ENCODE peak calls at places on chromosome 14, in seven cellular contexts. E, C, W, Y, M, L and S are unnamed samples. For H3K4me1, the result is how much of the 10 kb centered on the place peaks cover.

GRCh38 chr14:95838862-95839261 is 37.8 kb upstream of the TUNAR start:
- DNase-seq in Y (no peak), W (no peak), E (no peak), M (no peak), L (no peak), C (no peak), S (no peak)

GRCh38 chr14:54570651-54571415 is 3.9 kb downstream of the SAMD4A start:
- DNase-seq in E (no peak), C (peak), L (peak), Y (peak), W (no peak), M (no peak), S (no peak)

GRCh38 chr14:52769889-52770288 is 21.5 kb downstream of the GNPNAT1 start:
- DNase-seq in E (no peak), W (no peak), C (no peak), L (no peak), M (no peak), Y (no peak), S (no peak)

GRCh38 chr14:79256311-79256879 is 954.9 kb downstream of the DIO2 start:
- DNase-seq in Y (no peak), C (no peak), E (peak), W (no peak), M (no peak), L (no peak), S (no peak)

GRCh38 chr14:25508845-25509244 is 458.9 kb upstream of the STXBP6 start:
- DNase-seq in Y (no peak), E (no peak), C (no peak), W (no peak), L (no peak), M (no peak), S (no peak)

GRCh38 chr14:55733609-55734008 is 153.6 kb downstream of the KTN1 start:
- DNase-seq in C (no peak), W (no peak), Y (no peak), M (no peak), L (no peak), E (no peak), S (no peak)

GRCh38 chr14:74663884-74664283 is 49.0 kb downstream of the AREL1 start:
- DNase-seq in Y (no peak), L (peak), M (peak), C (no peak), E (no peak), W (peak), S (no peak)

GRCh38 chr14:92408186-92408585 is 85.2 kb downstream of the SLC24A4 start:
- DNase-seq in E (no peak), L (peak), Y (peak), W (no peak), C (peak), M (no peak), S (no peak)

GRCh38 chr14:65867333-65867732 is 454.8 kb downstream of the FUT8 start:
- DNase-seq in L (no peak), W (no peak), Y (no peak), C (no peak), M (no peak), E (no peak), S (no peak)

GRCh38 chr14:95428557-95428956 is 87.9 kb downstream of the SYNE3 start:
- DNase-seq in C (no peak), W (no peak), Y (no peak), L (no peak), E (no peak), M (no peak), S (no peak)

GRCh38 chr14:55600784-55601561 is 21.0 kb downstream of the KTN1 start:
- DNase-seq in W (no peak), E (no peak), C (peak), L (peak), Y (peak), M (no peak), S (no peak)

GRCh38 chr14:103770902-103771301 is 55.3 kb downstream of the ZFYVE21 start:
- DNase-seq in L (no peak), Y (no peak), M (no peak), C (no peak), E (no peak), W (no peak), S (no peak)

GRCh38 chr14:55245657-55246268 is 25.5 kb upstream of the FBXO34 start:
- DNase-seq in C (peak), W (no peak), L (peak), E (no peak), Y (peak), M (no peak), S (no peak)

GRCh38 chr14:92316116-92316515 is 6.8 kb upstream of the SLC24A4 start:
- DNase-seq in E (no peak), M (no peak), Y (no peak), C (no peak), L (no peak), W (no peak), S (no peak)

GRCh38 chr14:30874999-30875787 is 834 bp downstream of the COCH start:
- DNase-seq in C (no peak), E (peak), M (no peak), L (peak), Y (no peak), W (no peak), S (no peak)

GRCh38 chr14:54651649-54652048 is 84.7 kb downstream of the SAMD4A start:
- DNase-seq in C (peak), L (no peak), M (no peak), Y (no peak), E (no peak), W (no peak), S (no peak)

GRCh38 chr14:76950043-76951020 is 78.2 kb downstream of the IRF2BPL start:
- DNase-seq in C (no peak), E (no peak), Y (peak), W (no peak), L (peak), M (no peak), S (no peak)
- H3K4me1 ChIP-seq in C (half or more), E (under half), Y (under half), W (under half), L (under half), M (half or more), S (under half)

GRCh38 chr14:85217412-85217811 is 312.5 kb upstream of the FLRT2 start:
- DNase-seq in M (no peak), L (peak), C (peak), W (no peak), E (no peak), Y (no peak), S (no peak)
- H3K4me1 ChIP-seq in M (under half), L (under half), C (under half), W (under half), E (under half), Y (under half), S (under half)

GRCh38 chr14:50762931-50763300 is 68.0 kb downstream of the NIN start:
- DNase-seq in Y (no peak), M (no peak), L (no peak), C (no peak), W (no peak), E (no peak), S (no peak)
- H3K4me1 ChIP-seq in Y (under half), M (under half), L (under half), C (half or more), W (under half), E (under half), S (under half)

GRCh38 chr14:75967866-75968265 is 13.9 kb downstream of the TGFB3 start:
- DNase-seq in W (no peak), L (no peak), Y (no peak), C (no peak), M (no peak), E (peak), S (no peak)

GRCh38 chr14:75969126-75969525 is 12.7 kb downstream of the TGFB3 start:
- DNase-seq in L (no peak), E (no peak), Y (no peak), M (no peak), W (no peak), C (no peak), S (no peak)

GRCh38 chr14:75969891-75970290 is 11.9 kb downstream of the TGFB3 start:
- DNase-seq in L (no peak), Y (no peak), E (peak), W (no peak), M (no peak), C (no peak), S (no peak)

GRCh38 chr14:75970989-75971388 is 10.8 kb downstream of the TGFB3 start:
- DNase-seq in L (no peak), C (no peak), W (no peak), M (no peak), E (peak), Y (no peak), S (no peak)

GRCh38 chr14:75968461-75968860 is 13.3 kb downstream of the TGFB3 start:
- DNase-seq in W (no peak), C (peak), M (no peak), E (no peak), Y (peak), L (peak), S (no peak)
- H3K4me1 ChIP-seq in W (under half), C (under half), M (under half), E (under half), Y (under half), L (under half), S (under half)